ENCODE peak calls at places on chromosome 20, in four cellular contexts. C is tibial nerve, X is BE2C, K is PC-3. Y is an unnamed sample. For H3K27me3, the result is how much of the 10 kb centered on the place peaks cover.

GRCh38 chr20:40942015-40942414 is 86.6 kb upstream of the TOP1 start:
- DNase-seq in C (no peak), X (no peak), K (no peak), Y (no peak)

GRCh38 chr20:11754451-11754850 is 163.2 kb upstream of the BTBD3 start:
- DNase-seq in C (no peak), X (no peak), K (no peak), Y (no peak)

GRCh38 chr20:33653900-33654596 is 8.1 kb upstream of the C20orf144 start:
- DNase-seq in C (no peak), X (no peak), K (peak), Y (no peak)

GRCh38 chr20:50921055-50921454 is 10.2 kb downstream of the ADNP start:
- DNase-seq in C (no peak), X (no peak), K (no peak), Y (no peak)

GRCh38 chr20:46552460-46553420 is 2.3 kb upstream of the OCSTAMP start:
- DNase-seq in C (no peak), X (no peak), K (no peak), Y (peak)

GRCh38 chr20:15599961-15600360 is 973.3 kb downstream of the KIF16B start:
- DNase-seq in C (no peak), X (no peak), K (no peak), Y (no peak)

GRCh38 chr20:51275816-51276215 is 252.9 kb upstream of the KCNG1 start:
- DNase-seq in C (no peak), X (no peak), K (no peak), Y (no peak)

GRCh38 chr20:63084563-63084927 is 77.8 kb upstream of the BHLHE23 start:
- DNase-seq in C (no peak), X (peak), K (no peak), Y (no peak)

GRCh38 chr20:43508106-43508505 is 609 bp downstream of the L3MBTL1 start:
- DNase-seq in C (no peak), X (no peak), K (peak), Y (no peak)

GRCh38 chr20:4837760-4838159 is 116.1 kb downstream of the PRND start:
- DNase-seq in C (no peak), X (no peak), K (no peak), Y (no peak)

GRCh38 chr20:44419131-44419844 is 56.4 kb upstream of the TTPAL start:
- DNase-seq in C (no peak), X (no peak), K (no peak), Y (no peak)

GRCh38 chr20:61801428-61801827 is 264.3 kb downstream of the TAF4 start:
- DNase-seq in C (no peak), X (no peak), K (no peak), Y (no peak)

GRCh38 chr20:49669601-49670189 is 44.0 kb downstream of the B4GALT5 start:
- DNase-seq in C (no peak), X (no peak), K (no peak), Y (no peak)

GRCh38 chr20:37804584-37805566 is 98.1 kb upstream of the VSTM2L start:
- DNase-seq in C (no peak), X (no peak), K (no peak), Y (no peak)

GRCh38 chr20:18272451-18272850 is 15.9 kb upstream of the ZNF133 start:
- DNase-seq in C (peak), X (no peak), K (peak), Y (no peak)
- TF ChIP-seq CTCF in C (no peak), X (peak), K (peak), Y (no peak)

DNA sequence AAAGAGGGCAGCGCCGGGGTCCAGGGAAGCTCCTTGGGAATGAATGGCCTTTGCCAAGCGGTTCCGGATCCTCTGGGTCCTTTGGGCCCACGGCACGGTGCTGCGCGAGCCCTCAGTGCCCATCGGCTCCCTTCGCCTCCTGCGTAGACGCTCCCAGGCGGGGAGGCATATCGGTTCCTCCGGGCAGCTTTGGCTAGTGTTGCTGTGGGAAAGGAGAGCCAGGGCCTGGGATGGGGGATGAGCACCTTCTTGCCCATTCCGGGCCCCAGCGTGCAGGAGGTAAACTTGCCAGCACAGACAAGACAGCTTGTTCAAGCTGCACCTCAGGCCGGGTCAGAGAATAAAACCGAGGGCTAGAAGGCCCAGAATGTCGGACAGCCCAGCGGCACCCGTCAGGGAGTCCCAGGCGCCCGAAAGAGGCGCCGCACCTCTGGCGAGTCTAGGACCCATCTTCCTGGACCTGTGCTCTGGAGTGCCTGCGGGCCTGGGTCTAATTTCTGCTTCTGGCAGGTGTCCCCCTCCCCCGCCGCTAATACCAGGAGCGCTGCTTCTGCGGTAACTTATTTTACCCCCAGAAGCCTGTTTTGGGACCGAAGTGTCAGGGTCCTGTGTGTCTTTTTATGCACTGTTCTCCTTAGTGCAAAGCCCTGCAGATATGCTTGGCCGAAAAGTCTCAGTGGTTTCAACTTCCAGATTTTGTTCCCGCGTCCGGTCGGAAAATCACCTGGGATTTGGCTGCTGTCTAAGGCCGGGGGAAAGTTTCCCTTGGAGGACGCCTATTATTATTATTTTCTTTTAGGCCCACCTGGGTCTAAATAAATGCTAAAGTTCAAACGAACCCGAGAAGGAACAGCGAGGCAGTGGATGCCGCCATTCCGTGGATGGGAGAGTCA is 1.7 kb upstream of the TFAP2C start:
- DNase-seq in C (no peak), X (no peak), K (no peak), Y (no peak)
- H3K27me3 ChIP-seq in C (half or more), X (half or more), K (under half), Y (under half)

GRCh38 chr20:58892932-58893224 is 40.4 kb downstream of the GNAS start:
- DNase-seq in C (no peak), X (no peak), K (no peak), Y (no peak)
- H3K4me3 ChIP-seq in C (peak), X (peak), K (peak), Y (peak)

GRCh38 chr20:1207293-1207884 is 4.1 kb downstream of the C20orf202 start:
- DNase-seq in C (no peak), X (no peak), K (no peak), Y (no peak)

GRCh38 chr20:1211954-1212497 is 8.8 kb downstream of the C20orf202 start:
- DNase-seq in C (no peak), X (no peak), K (no peak), Y (no peak)

GRCh38 chr20:1210501-1210900 is 7.2 kb downstream of the C20orf202 start:
- DNase-seq in C (no peak), X (no peak), K (no peak), Y (no peak)

GRCh38 chr20:1206749-1207148 is 3.5 kb downstream of the C20orf202 start:
- DNase-seq in C (no peak), X (no peak), K (no peak), Y (no peak)

GRCh38 chr20:1209447-1210387 is 6.5 kb downstream of the C20orf202 start:
- DNase-seq in C (no peak), X (no peak), K (peak), Y (no peak)
- TF ChIP-seq CTCF in C (no peak), X (peak), K (peak), Y (no peak)